ENCODE peak calls at places on chromosomes 2 and 18, in eight cellular contexts. C is endodermal cell; N is CD8-positive, alpha-beta T cell; I is stomach; A is kidney epithelial cell; W is SK-N-SH; G is pancreas; U is fibroblast of mammary gland. H is an unnamed sample.

GRCh38 chr2:230439590-230439989 is 23.6 kb downstream of the SP100 start:
- DNase-seq in C (no peak), I (no peak), U (no peak), G (no peak), N (no peak), W (no peak), A (no peak), H (no peak)

GRCh38 chr2:118554616-118555015 is 292.8 kb downstream of the EN1 start:
- DNase-seq in W (no peak), G (no peak), A (no peak), I (no peak), C (no peak), U (peak; percentile 26), N (no peak), H (no peak)

GRCh38 chr2:134737671-134738070 is 18.9 kb upstream of the TMEM163 start:
- DNase-seq in I (no peak), U (no peak), G (no peak), C (no peak), W (no peak), A (no peak), N (no peak), H (no peak)

GRCh38 chr2:204024503-204024902 is 87.9 kb downstream of the ICOS start:
- DNase-seq in C (peak; percentile 76), I (peak; percentile 34), N (no peak), G (no peak), W (peak; percentile 20), A (no peak), U (peak; percentile 34), H (peak; percentile 26)

GRCh38 chr2:240603846-240604245 is 17.3 kb downstream of the CAPN10 start:
- DNase-seq in W (no peak), C (no peak), U (no peak), N (no peak), G (peak; percentile 35), I (no peak), A (no peak), H (no peak)

GRCh38 chr2:75608684-75609333 is 37.8 kb upstream of the MRPL19 start:
- DNase-seq in N (peak; percentile 33), A (no peak), U (peak; percentile 55), G (peak; percentile 76), C (peak; percentile 93), W (peak; percentile 80), I (peak; percentile 64), H (peak; percentile 25)

GRCh38 chr18:9918016-9918680 is 4.3 kb downstream of the VAPA start:
- DNase-seq in C (no peak), I (no peak), W (no peak), G (no peak), A (peak; percentile 38), U (peak; percentile 34), N (no peak), H (no peak)

GRCh38 chr18:49921278-49922037 is 108.1 kb upstream of the ACAA2 start:
- DNase-seq in A (no peak), U (peak; percentile 22), N (no peak), I (no peak), G (no peak), C (no peak), W (peak; percentile 26), H (no peak)

GRCh38 chr18:394997-395383 is 105.5 kb downstream of the COLEC12 start:
- DNase-seq in I (no peak), N (no peak), W (no peak), U (peak; percentile 93), C (no peak), G (no peak), A (peak; percentile 28), H (peak; percentile 87)

GRCh38 chr2:121088251-121089004 is 196.6 kb downstream of the TFCP2L1 start:
- DNase-seq in N (no peak), G (no peak), I (no peak), C (no peak), W (no peak), U (peak; percentile 71), A (no peak), H (no peak)

GRCh38 chr2:111972955-111973565 is 74.7 kb downstream of the MERTK start:
- DNase-seq in U (no peak), A (no peak), W (no peak), I (peak; percentile 34), C (no peak), N (no peak), G (no peak), H (no peak)

GRCh38 chr2:187360286-187360685 is 87.8 kb downstream of the CALCRL start:
- DNase-seq in W (no peak), U (peak; percentile 70), G (no peak), N (no peak), A (no peak), C (no peak), I (no peak), H (no peak)

GRCh38 chr2:105795575-105795934 is 50.8 kb downstream of the NCK2 start:
- DNase-seq in G (no peak), N (no peak), I (no peak), U (no peak), W (no peak), C (peak; percentile 74), A (no peak), H (no peak)

GRCh38 chr18:12031836-12032235 is 50.5 kb downstream of the IMPA2 start:
- DNase-seq in U (peak; percentile 92), G (no peak), W (no peak), I (no peak), A (no peak), N (no peak), C (no peak), H (peak; percentile 40)

GRCh38 chr2:128949360-128949759 is 630.7 kb upstream of the HS6ST1 start:
- DNase-seq in A (no peak), G (no peak), U (no peak), I (no peak), C (no peak), N (no peak), W (no peak), H (no peak)

GRCh38 chr2:232563580-232563979 is 13.1 kb downstream of the EIF4E2 start:
- DNase-seq in C (no peak), A (peak; percentile 18), U (peak; percentile 10), W (no peak), I (no peak), G (no peak), N (no peak), H (peak; percentile 56)

GRCh38 chr2:224162122-224162521 is 123.0 kb upstream of the SERPINE2 start:
- DNase-seq in C (no peak), A (no peak), G (no peak), W (no peak), I (no peak), N (no peak), U (peak; percentile 83), H (peak; percentile 83)

GRCh38 chr18:34801769-34802168 is 91.7 kb downstream of the DTNA start:
- DNase-seq in A (peak; percentile 75), N (no peak), W (no peak), G (no peak), I (no peak), C (no peak), U (peak; percentile 90), H (peak; percentile 13)

GRCh38 chr2:64837116-64837704 is 152.0 kb upstream of the SLC1A4 start:
- DNase-seq in G (no peak), W (no peak), U (peak; percentile 92), I (no peak), C (no peak), N (no peak), A (no peak), H (peak; percentile 69)

GRCh38 chr2:288002-288742 is at the start of gene ALKAL2:
- DNase-seq in N (no peak), U (no peak), I (peak; percentile 39), A (no peak), W (peak; percentile 71), G (peak; percentile 68), C (peak; percentile 77), H (no peak)

GRCh38 chr2:46488389-46488788 is 9.0 kb downstream of the TMEM247 start:
- DNase-seq in G (no peak), N (no peak), U (no peak), I (no peak), A (no peak), C (no peak), W (no peak), H (no peak)
- TF ChIP-seq CTCF in G (no peak), N (no peak), U (no peak), I (no peak), A (no peak), C (peak; percentile 49), W (peak; percentile 44), H (peak; percentile 44)

DNA sequence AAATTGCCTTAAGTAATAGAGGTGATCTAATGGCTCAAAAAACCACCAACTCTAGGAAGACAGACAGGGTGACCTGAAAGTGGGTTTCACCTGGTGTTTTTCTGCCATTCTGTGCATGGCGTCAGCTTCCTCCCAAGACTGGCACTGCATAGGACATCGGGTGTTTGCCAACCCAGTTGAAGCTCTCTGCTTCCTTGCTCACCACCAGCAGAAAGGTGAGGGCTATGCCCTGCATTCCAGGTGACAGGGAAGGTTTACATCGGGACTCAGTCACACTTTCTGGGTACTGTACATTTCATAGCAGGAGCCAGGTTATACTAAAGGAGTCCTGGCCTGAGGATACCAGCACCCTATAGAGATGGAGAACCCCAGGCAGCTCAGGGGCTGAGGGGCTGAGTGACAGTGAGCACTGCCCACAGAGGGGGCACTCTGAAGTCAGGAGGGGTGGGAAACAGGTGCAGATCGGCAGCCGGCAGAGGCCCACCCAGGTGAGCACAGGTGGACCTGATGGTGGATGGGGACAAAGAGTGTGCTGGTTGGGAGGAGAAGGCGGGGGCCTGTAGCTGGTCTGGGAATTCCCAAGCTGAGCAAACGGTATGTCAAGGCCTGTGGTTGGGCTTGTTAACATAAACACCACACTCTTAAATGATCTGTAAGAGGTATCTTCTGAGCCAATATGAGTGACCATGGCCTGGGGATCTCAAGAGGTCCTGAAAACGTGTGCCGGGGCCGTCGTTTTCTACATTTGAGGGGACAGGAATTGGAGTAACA is 18.1 kb downstream of the TPRKB start:
- DNase-seq in G (no peak), A (no peak), I (no peak), W (no peak), C (no peak), N (no peak), U (no peak), H (no peak)
- TF ChIP-seq CTCF in G (no peak), A (no peak), I (no peak), W (no peak), C (no peak), N (no peak), U (no peak), H (no peak)

GRCh38 chr2:12498286-12498685 is 218.4 kb upstream of the TRIB2 start:
- DNase-seq in U (no peak), W (no peak), I (no peak), C (no peak), A (no peak), N (no peak), G (no peak), H (no peak)
- TF ChIP-seq CTCF in U (no peak), W (peak; percentile 17), I (no peak), C (no peak), A (peak; percentile 9), N (no peak), G (no peak), H (no peak)

GRCh38 chr2:21757805-21758204 is 634.0 kb downstream of the TDRD15 start:
- DNase-seq in A (no peak), I (no peak), U (no peak), G (no peak), C (no peak), W (no peak), N (no peak), H (no peak)

GRCh38 chr2:21759819-21760218 is 636.1 kb downstream of the TDRD15 start:
- DNase-seq in C (no peak), U (no peak), I (no peak), G (no peak), N (no peak), W (no peak), A (no peak), H (no peak)

GRCh38 chr2:21748501-21748900 is 624.7 kb downstream of the TDRD15 start:
- DNase-seq in W (no peak), C (no peak), U (no peak), N (no peak), G (no peak), A (no peak), I (no peak), H (no peak)

GRCh38 chr2:21754164-21754788 is 630.5 kb downstream of the TDRD15 start:
- DNase-seq in N (no peak), G (no peak), U (no peak), I (no peak), W (no peak), C (peak; percentile 69), A (no peak), H (no peak)
- TF ChIP-seq CTCF in N (no peak), G (no peak), U (peak; percentile 16), I (no peak), W (no peak), C (peak; percentile 81), A (peak; percentile 51), H (no peak)